ENCODE peak calls at places on chromosomes 16 and 17, in five cellular contexts. A is renal cortical epithelial cell, J is hypothalamus, O is choroid plexus epithelial cell, M is GM03348. R is an unnamed sample.

GRCh38 chr16:23124315-23124714 is 24.9 kb downstream of the USP31 start:
- DNase-seq in A (peak; percentile 89), J (no peak), O (peak; percentile 84), M (peak; percentile 63), R (peak; percentile 46)

GRCh38 chr16:52592216-52592592 is 45.3 kb upstream of the TOX3 start:
- DNase-seq in A (no peak), J (no peak), O (no peak), M (no peak), R (no peak)

GRCh38 chr17:55795098-55795497 is 44.2 kb downstream of the PCTP start:
- DNase-seq in A (no peak), J (no peak), O (no peak), M (no peak), R (no peak)

GRCh38 chr17:40106089-40106759 is 5.8 kb upstream of the NR1D1 start:
- DNase-seq in A (no peak), J (no peak), O (no peak), M (no peak), R (no peak)

GRCh38 chr16:85983064-85983463 is 84.1 kb downstream of the IRF8 start:
- DNase-seq in A (no peak), J (no peak), O (no peak), M (no peak), R (no peak)

GRCh38 chr17:1108810-1109605 is 70.8 kb downstream of the ABR start:
- DNase-seq in A (no peak), J (no peak), O (peak; percentile 49), M (peak; percentile 90), R (peak; percentile 84)

GRCh38 chr17:80277751-80278671 is 17.4 kb downstream of the RNF213 start:
- DNase-seq in A (no peak), J (peak; percentile 11), O (peak; percentile 75), M (no peak), R (peak; percentile 13)

GRCh38 chr16:15897834-15898254 is 9.4 kb upstream of the CEP20 start:
- DNase-seq in A (peak; percentile 70), J (no peak), O (peak; percentile 65), M (peak; percentile 62), R (peak; percentile 58)

GRCh38 chr17:39244016-39244599 is 18.4 kb upstream of the STAC2 start:
- DNase-seq in A (no peak), J (no peak), O (peak; percentile 18), M (no peak), R (no peak)

GRCh38 chr16:72537684-72538083 is 365.7 kb upstream of the PMFBP1 start:
- DNase-seq in A (no peak), J (no peak), O (peak; percentile 75), M (peak; percentile 59), R (peak; percentile 25)

GRCh38 chr17:77120866-77121265 is 19.9 kb upstream of the SEC14L1 start:
- DNase-seq in A (no peak), J (no peak), O (no peak), M (no peak), R (no peak)

GRCh38 chr17:60107526-60108257 is 29.0 kb upstream of the HEATR6 start:
- DNase-seq in A (no peak), J (no peak), O (peak; percentile 56), M (no peak), R (no peak)

GRCh38 chr16:77376358-77376757 is 58.5 kb downstream of the ADAMTS18 start:
- DNase-seq in A (no peak), J (no peak), O (no peak), M (no peak), R (no peak)

GRCh38 chr17:81336296-81336929 is 41.3 kb upstream of the SLC38A10 start:
- DNase-seq in A (no peak), J (no peak), O (no peak), M (no peak), R (no peak)

GRCh38 chr17:44919411-44919810 is 4.1 kb upstream of the GFAP start:
- DNase-seq in A (no peak), J (no peak), O (no peak), M (no peak), R (no peak)

GRCh38 chr16:25009822-25010221 is 5.3 kb downstream of the ARHGAP17 start:
- DNase-seq in A (no peak), J (no peak), O (peak; percentile 37), M (no peak), R (no peak)

GRCh38 chr16:73143681-73144370 is 95.9 kb upstream of the ZFHX3 start:
- DNase-seq in A (no peak), J (no peak), O (peak; percentile 33), M (peak; percentile 48), R (peak; percentile 40)

GRCh38 chr17:63399856-63400255 is 46.2 kb downstream of the CYB561 start:
- DNase-seq in A (no peak), J (no peak), O (peak; percentile 56), M (peak; percentile 67), R (peak; percentile 68)

R was measured in AG20443.